ENCODE peak calls at places on chromosome 3, in nine cellular contexts. One of them, this sample, is unnamed.

GRCh38 chr3:153628591-153628990 is 466.6 kb downstream of the RAP2B start:
- DNase-seq in neural progenitor cell: no peak
- DNase-seq in HFFc6: no peak
- DNase-seq in cardiac fibroblast: peak
- DNase-seq in A549: no peak
- DNase-seq in body of pancreas: no peak
- DNase-seq in activated B cell treated with CpG ODN at 0.5 μM for 24 hours: no peak
- DNase-seq in foreskin fibroblast: peak
- DNase-seq in WERI-Rb-1: no peak
- DNase-seq in this sample: no peak

GRCh38 chr3:14152963-14153355 is 25.4 kb downstream of the XPC start:
- DNase-seq in activated B cell treated with CpG ODN at 0.5 μM for 24 hours: no peak
- DNase-seq in body of pancreas: no peak
- DNase-seq in WERI-Rb-1: no peak
- DNase-seq in HFFc6: no peak
- DNase-seq in foreskin fibroblast: no peak
- DNase-seq in neural progenitor cell: no peak
- DNase-seq in A549: no peak
- DNase-seq in cardiac fibroblast: no peak
- DNase-seq in this sample: no peak

GRCh38 chr3:158279584-158279983 is 169.7 kb downstream of the RSRC1 start:
- DNase-seq in foreskin fibroblast: no peak
- DNase-seq in neural progenitor cell: no peak
- DNase-seq in body of pancreas: no peak
- DNase-seq in HFFc6: no peak
- DNase-seq in WERI-Rb-1: no peak
- DNase-seq in activated B cell treated with CpG ODN at 0.5 μM for 24 hours: no peak
- DNase-seq in cardiac fibroblast: no peak
- DNase-seq in A549: no peak
- DNase-seq in this sample: no peak

GRCh38 chr3:9503283-9503682 is 50.3 kb downstream of the LHFPL4 start:
- DNase-seq in foreskin fibroblast: peak
- DNase-seq in WERI-Rb-1: peak
- DNase-seq in activated B cell treated with CpG ODN at 0.5 μM for 24 hours: peak
- DNase-seq in HFFc6: peak
- DNase-seq in cardiac fibroblast: peak
- DNase-seq in neural progenitor cell: peak
- DNase-seq in A549: peak
- DNase-seq in body of pancreas: peak
- DNase-seq in this sample: peak

GRCh38 chr3:108123326-108123725 is 32.5 kb upstream of the CD47 start:
- DNase-seq in HFFc6: no peak
- DNase-seq in A549: no peak
- DNase-seq in foreskin fibroblast: no peak
- DNase-seq in WERI-Rb-1: no peak
- DNase-seq in activated B cell treated with CpG ODN at 0.5 μM for 24 hours: no peak
- DNase-seq in body of pancreas: no peak
- DNase-seq in cardiac fibroblast: no peak
- DNase-seq in neural progenitor cell: no peak
- DNase-seq in this sample: no peak

GRCh38 chr3:194091141-194091540 is 44.8 kb upstream of the HES1 start:
- DNase-seq in body of pancreas: no peak
- DNase-seq in activated B cell treated with CpG ODN at 0.5 μM for 24 hours: no peak
- DNase-seq in HFFc6: peak
- DNase-seq in foreskin fibroblast: peak
- DNase-seq in WERI-Rb-1: no peak
- DNase-seq in A549: peak
- DNase-seq in neural progenitor cell: no peak
- DNase-seq in cardiac fibroblast: no peak
- DNase-seq in this sample: no peak

GRCh38 chr3:146050700-146051099 is 110.3 kb downstream of the PLOD2 start:
- DNase-seq in cardiac fibroblast: no peak
- DNase-seq in A549: no peak
- DNase-seq in HFFc6: no peak
- DNase-seq in activated B cell treated with CpG ODN at 0.5 μM for 24 hours: no peak
- DNase-seq in WERI-Rb-1: no peak
- DNase-seq in foreskin fibroblast: peak
- DNase-seq in body of pancreas: no peak
- DNase-seq in neural progenitor cell: no peak
- DNase-seq in this sample: no peak

GRCh38 chr3:107668398-107668797 is 145.6 kb downstream of the BBX start:
- DNase-seq in neural progenitor cell: no peak
- DNase-seq in foreskin fibroblast: no peak
- DNase-seq in cardiac fibroblast: no peak
- DNase-seq in A549: no peak
- DNase-seq in body of pancreas: no peak
- DNase-seq in activated B cell treated with CpG ODN at 0.5 μM for 24 hours: no peak
- DNase-seq in WERI-Rb-1: no peak
- DNase-seq in HFFc6: no peak
- DNase-seq in this sample: no peak

GRCh38 chr3:195043612-195044144 is 227.3 kb downstream of the XXYLT1 start:
- DNase-seq in WERI-Rb-1: no peak
- DNase-seq in HFFc6: no peak
- DNase-seq in activated B cell treated with CpG ODN at 0.5 μM for 24 hours: no peak
- DNase-seq in cardiac fibroblast: no peak
- DNase-seq in A549: no peak
- DNase-seq in neural progenitor cell: no peak
- DNase-seq in body of pancreas: no peak
- DNase-seq in foreskin fibroblast: no peak
- DNase-seq in this sample: no peak

GRCh38 chr3:35679409-35680080 is 40.2 kb downstream of the ARPP21 start:
- DNase-seq in neural progenitor cell: no peak
- DNase-seq in activated B cell treated with CpG ODN at 0.5 μM for 24 hours: no peak
- DNase-seq in WERI-Rb-1: peak
- DNase-seq in cardiac fibroblast: no peak
- DNase-seq in foreskin fibroblast: no peak
- DNase-seq in HFFc6: no peak
- DNase-seq in A549: no peak
- DNase-seq in body of pancreas: no peak
- DNase-seq in this sample: no peak

GRCh38 chr3:53809267-53809666 is 37.0 kb downstream of the CHDH start:
- DNase-seq in body of pancreas: no peak
- DNase-seq in WERI-Rb-1: no peak
- DNase-seq in neural progenitor cell: no peak
- DNase-seq in cardiac fibroblast: no peak
- DNase-seq in foreskin fibroblast: no peak
- DNase-seq in A549: no peak
- DNase-seq in HFFc6: no peak
- DNase-seq in activated B cell treated with CpG ODN at 0.5 μM for 24 hours: no peak
- DNase-seq in this sample: no peak

GRCh38 chr3:52774066-52774713 is 3.2 kb upstream of the ITIH1 start:
- DNase-seq in foreskin fibroblast: no peak
- DNase-seq in WERI-Rb-1: no peak
- DNase-seq in activated B cell treated with CpG ODN at 0.5 μM for 24 hours: no peak
- DNase-seq in HFFc6: no peak
- DNase-seq in cardiac fibroblast: no peak
- DNase-seq in neural progenitor cell: no peak
- DNase-seq in A549: no peak
- DNase-seq in body of pancreas: no peak
- DNase-seq in this sample: no peak

GRCh38 chr3:113212845-113213375 is 1.6 kb downstream of the BOC start:
- DNase-seq in cardiac fibroblast: no peak
- DNase-seq in foreskin fibroblast: no peak
- DNase-seq in activated B cell treated with CpG ODN at 0.5 μM for 24 hours: no peak
- DNase-seq in body of pancreas: no peak
- DNase-seq in A549: no peak
- DNase-seq in neural progenitor cell: no peak
- DNase-seq in WERI-Rb-1: no peak
- DNase-seq in HFFc6: no peak
- DNase-seq in this sample: no peak

GRCh38 chr3:42961633-42962032 is 17.5 kb upstream of the GASK1A start:
- DNase-seq in cardiac fibroblast: peak
- DNase-seq in HFFc6: peak
- DNase-seq in neural progenitor cell: peak
- DNase-seq in WERI-Rb-1: peak
- DNase-seq in activated B cell treated with CpG ODN at 0.5 μM for 24 hours: no peak
- DNase-seq in body of pancreas: peak
- DNase-seq in A549: peak
- DNase-seq in foreskin fibroblast: peak
- DNase-seq in this sample: no peak

GRCh38 chr3:164401923-164402322 is 676.4 kb downstream of the SI start:
- DNase-seq in HFFc6: no peak
- DNase-seq in WERI-Rb-1: no peak
- DNase-seq in A549: no peak
- DNase-seq in activated B cell treated with CpG ODN at 0.5 μM for 24 hours: no peak
- DNase-seq in foreskin fibroblast: no peak
- DNase-seq in cardiac fibroblast: no peak
- DNase-seq in neural progenitor cell: no peak
- DNase-seq in body of pancreas: no peak
- DNase-seq in this sample: no peak

GRCh38 chr3:94301346-94301745 is 238.5 kb downstream of the NSUN3 start:
- DNase-seq in HFFc6: no peak
- DNase-seq in WERI-Rb-1: no peak
- DNase-seq in A549: no peak
- DNase-seq in neural progenitor cell: no peak
- DNase-seq in body of pancreas: no peak
- DNase-seq in foreskin fibroblast: no peak
- DNase-seq in activated B cell treated with CpG ODN at 0.5 μM for 24 hours: no peak
- DNase-seq in cardiac fibroblast: no peak
- DNase-seq in this sample: no peak

GRCh38 chr3:94303266-94303665 is 240.4 kb downstream of the NSUN3 start:
- DNase-seq in foreskin fibroblast: no peak
- DNase-seq in HFFc6: no peak
- DNase-seq in A549: no peak
- DNase-seq in cardiac fibroblast: no peak
- DNase-seq in neural progenitor cell: no peak
- DNase-seq in body of pancreas: no peak
- DNase-seq in WERI-Rb-1: no peak
- DNase-seq in activated B cell treated with CpG ODN at 0.5 μM for 24 hours: no peak
- DNase-seq in this sample: no peak

GRCh38 chr3:94305835-94306685 is 243.2 kb downstream of the NSUN3 start:
- DNase-seq in body of pancreas: no peak
- DNase-seq in activated B cell treated with CpG ODN at 0.5 μM for 24 hours: no peak
- DNase-seq in cardiac fibroblast: no peak
- DNase-seq in HFFc6: no peak
- DNase-seq in neural progenitor cell: peak
- DNase-seq in foreskin fibroblast: no peak
- DNase-seq in WERI-Rb-1: no peak
- DNase-seq in A549: no peak
- DNase-seq in this sample: no peak

GRCh38 chr3:94304953-94305352 is 242.1 kb downstream of the NSUN3 start:
- DNase-seq in body of pancreas: no peak
- DNase-seq in activated B cell treated with CpG ODN at 0.5 μM for 24 hours: no peak
- DNase-seq in cardiac fibroblast: no peak
- DNase-seq in foreskin fibroblast: no peak
- DNase-seq in WERI-Rb-1: no peak
- DNase-seq in neural progenitor cell: no peak
- DNase-seq in HFFc6: no peak
- DNase-seq in A549: no peak
- DNase-seq in this sample: no peak

GRCh38 chr3:94303897-94304296 is 241.0 kb downstream of the NSUN3 start:
- DNase-seq in A549: no peak
- DNase-seq in body of pancreas: no peak
- DNase-seq in activated B cell treated with CpG ODN at 0.5 μM for 24 hours: no peak
- DNase-seq in foreskin fibroblast: no peak
- DNase-seq in WERI-Rb-1: no peak
- DNase-seq in HFFc6: no peak
- DNase-seq in neural progenitor cell: peak
- DNase-seq in cardiac fibroblast: peak
- DNase-seq in this sample: no peak
- TF ChIP-seq CTCF in A549: peak
- TF ChIP-seq CTCF in body of pancreas: no peak
- TF ChIP-seq CTCF in activated B cell treated with CpG ODN at 0.5 μM for 24 hours: no peak
- TF ChIP-seq CTCF in foreskin fibroblast: no peak
- TF ChIP-seq CTCF in WERI-Rb-1: no peak
- TF ChIP-seq CTCF in HFFc6: peak
- TF ChIP-seq CTCF in neural progenitor cell: peak
- TF ChIP-seq CTCF in cardiac fibroblast: peak
- TF ChIP-seq CTCF in this sample: no peak

GRCh38 chr3:131881777-131882176 is 153.0 kb downstream of the CPNE4 start:
- DNase-seq in foreskin fibroblast: no peak
- DNase-seq in activated B cell treated with CpG ODN at 0.5 μM for 24 hours: no peak
- DNase-seq in body of pancreas: no peak
- DNase-seq in WERI-Rb-1: no peak
- DNase-seq in HFFc6: no peak
- DNase-seq in neural progenitor cell: no peak
- DNase-seq in cardiac fibroblast: no peak
- DNase-seq in A549: no peak
- DNase-seq in this sample: no peak
- TF ChIP-seq CTCF in foreskin fibroblast: no peak
- TF ChIP-seq CTCF in activated B cell treated with CpG ODN at 0.5 μM for 24 hours: no peak
- TF ChIP-seq CTCF in body of pancreas: no peak
- TF ChIP-seq CTCF in WERI-Rb-1: no peak
- TF ChIP-seq CTCF in HFFc6: no peak
- TF ChIP-seq CTCF in neural progenitor cell: no peak
- TF ChIP-seq CTCF in cardiac fibroblast: no peak
- TF ChIP-seq CTCF in A549: no peak
- TF ChIP-seq CTCF in this sample: no peak

DNA sequence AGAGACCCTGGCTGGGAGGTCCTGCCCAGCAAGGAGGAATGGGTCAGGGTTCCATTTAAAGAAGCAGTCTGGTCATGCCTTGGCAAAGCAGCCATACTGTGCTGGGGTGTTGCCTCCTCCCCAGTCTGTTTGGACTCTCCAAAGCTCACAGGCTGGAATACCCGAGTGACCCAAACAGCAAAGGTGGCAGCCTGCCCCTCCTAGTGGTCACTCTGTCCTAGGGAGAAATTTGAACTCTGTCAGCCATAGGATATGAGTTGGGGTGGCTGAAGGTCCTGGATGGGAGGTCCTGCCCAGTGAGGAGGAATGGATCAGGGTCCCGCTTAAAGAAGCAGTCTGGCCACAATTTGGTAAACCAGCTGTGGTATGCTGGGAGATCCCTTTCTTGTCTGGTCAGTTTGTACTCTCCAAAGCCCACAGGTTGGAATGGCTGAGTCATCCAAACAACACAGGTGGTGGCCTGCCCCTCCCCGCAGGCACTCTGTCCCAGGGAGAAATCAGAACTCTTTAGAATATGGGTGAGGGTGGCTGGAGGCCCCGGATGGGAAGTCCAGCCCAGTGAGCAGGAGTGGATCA is 45.0 kb downstream of the CCR1 start:
- DNase-seq in WERI-Rb-1: no peak
- DNase-seq in activated B cell treated with CpG ODN at 0.5 μM for 24 hours: no peak
- DNase-seq in HFFc6: no peak
- DNase-seq in body of pancreas: no peak
- DNase-seq in cardiac fibroblast: no peak
- DNase-seq in neural progenitor cell: no peak
- DNase-seq in A549: no peak
- DNase-seq in foreskin fibroblast: no peak
- DNase-seq in this sample: no peak
- TF ChIP-seq CTCF in WERI-Rb-1: no peak
- TF ChIP-seq CTCF in activated B cell treated with CpG ODN at 0.5 μM for 24 hours: no peak
- TF ChIP-seq CTCF in HFFc6: peak
- TF ChIP-seq CTCF in body of pancreas: no peak
- TF ChIP-seq CTCF in cardiac fibroblast: peak
- TF ChIP-seq CTCF in neural progenitor cell: peak
- TF ChIP-seq CTCF in A549: no peak
- TF ChIP-seq CTCF in foreskin fibroblast: peak
- TF ChIP-seq CTCF in this sample: no peak

DNA sequence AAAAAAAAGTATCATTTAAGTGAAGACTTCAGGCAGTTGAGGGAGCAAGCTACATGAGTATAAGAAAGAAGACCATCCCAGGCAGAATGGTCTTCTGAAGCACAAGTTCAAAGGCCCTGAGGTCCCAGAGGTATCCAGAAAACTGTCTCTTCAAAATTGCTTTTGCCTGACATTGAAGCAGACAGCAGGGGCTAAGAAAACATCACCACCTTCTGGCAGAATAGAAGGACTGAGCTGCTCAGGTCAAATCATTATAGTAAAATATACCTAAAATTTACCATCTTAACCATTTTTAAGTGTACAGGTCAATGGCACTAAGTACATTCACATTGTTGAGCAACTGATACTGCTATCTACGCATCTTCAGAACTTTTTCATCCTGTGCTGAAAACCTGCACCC is 16.4 kb downstream of the GPR160 start:
- DNase-seq in A549: no peak
- DNase-seq in body of pancreas: no peak
- DNase-seq in neural progenitor cell: no peak
- DNase-seq in activated B cell treated with CpG ODN at 0.5 μM for 24 hours: no peak
- DNase-seq in cardiac fibroblast: peak
- DNase-seq in foreskin fibroblast: no peak
- DNase-seq in WERI-Rb-1: no peak
- DNase-seq in HFFc6: no peak
- DNase-seq in this sample: no peak
- TF ChIP-seq CTCF in A549: peak
- TF ChIP-seq CTCF in body of pancreas: peak
- TF ChIP-seq CTCF in neural progenitor cell: peak
- TF ChIP-seq CTCF in activated B cell treated with CpG ODN at 0.5 μM for 24 hours: no peak
- TF ChIP-seq CTCF in cardiac fibroblast: peak
- TF ChIP-seq CTCF in foreskin fibroblast: peak
- TF ChIP-seq CTCF in WERI-Rb-1: peak
- TF ChIP-seq CTCF in HFFc6: peak
- TF ChIP-seq CTCF in this sample: peak

This sample was measured in GM13976.